ENCODE peak calls at places on chromosomes 2 and 18, in eight cellular contexts. One of them, this sample, is unnamed.
A peak's percentile ranks its signal among the peaks of the same experiment; 100 is the strongest.

GRCh38 chr18:63523660-63524059 is 18.5 kb upstream of the SERPINB12 start:
- DNase-seq in GM06990: no peak
- DNase-seq in colonic mucosa: no peak
- DNase-seq in B cell: no peak
- DNase-seq in neural progenitor cell: no peak
- DNase-seq in choroid plexus epithelial cell: peak; percentile 18
- DNase-seq in foreskin fibroblast: peak; percentile 20
- DNase-seq in tibial artery: no peak
- DNase-seq in this sample: no peak

GRCh38 chr2:33443272-33443829 is 33.1 kb upstream of the RASGRP3 start:
- DNase-seq in GM06990: no peak
- DNase-seq in colonic mucosa: no peak
- DNase-seq in B cell: no peak
- DNase-seq in neural progenitor cell: no peak
- DNase-seq in choroid plexus epithelial cell: peak; percentile 66
- DNase-seq in foreskin fibroblast: peak; percentile 65
- DNase-seq in tibial artery: no peak
- DNase-seq in this sample: peak; percentile 37

GRCh38 chr2:10860476-10861325 is 48.1 kb upstream of the PDIA6 start:
- DNase-seq in GM06990: no peak
- DNase-seq in colonic mucosa: no peak
- DNase-seq in B cell: no peak
- DNase-seq in neural progenitor cell: no peak
- DNase-seq in choroid plexus epithelial cell: no peak
- DNase-seq in foreskin fibroblast: no peak
- DNase-seq in tibial artery: no peak
- DNase-seq in this sample: no peak

GRCh38 chr18:44320619-44321460 is 359.8 kb upstream of the SETBP1 start:
- DNase-seq in GM06990: no peak
- DNase-seq in colonic mucosa: no peak
- DNase-seq in B cell: no peak
- DNase-seq in neural progenitor cell: no peak
- DNase-seq in choroid plexus epithelial cell: no peak
- DNase-seq in foreskin fibroblast: no peak
- DNase-seq in tibial artery: no peak
- DNase-seq in this sample: no peak

GRCh38 chr2:240591226-240591625 is 4.7 kb downstream of the CAPN10 start:
- DNase-seq in GM06990: no peak
- DNase-seq in colonic mucosa: no peak
- DNase-seq in B cell: no peak
- DNase-seq in neural progenitor cell: no peak
- DNase-seq in choroid plexus epithelial cell: no peak
- DNase-seq in foreskin fibroblast: peak; percentile 79
- DNase-seq in tibial artery: no peak
- DNase-seq in this sample: no peak

GRCh38 chr2:100793220-100793619 is 26.7 kb upstream of the NPAS2 start:
- DNase-seq in GM06990: no peak
- DNase-seq in colonic mucosa: no peak
- DNase-seq in B cell: no peak
- DNase-seq in neural progenitor cell: no peak
- DNase-seq in choroid plexus epithelial cell: no peak
- DNase-seq in foreskin fibroblast: no peak
- DNase-seq in tibial artery: no peak
- DNase-seq in this sample: no peak

GRCh38 chr18:53790817-53791216 is 433.7 kb downstream of the MBD2 start:
- DNase-seq in GM06990: no peak
- DNase-seq in colonic mucosa: no peak
- DNase-seq in B cell: no peak
- DNase-seq in neural progenitor cell: no peak
- DNase-seq in choroid plexus epithelial cell: peak; percentile 30
- DNase-seq in foreskin fibroblast: peak; percentile 72
- DNase-seq in tibial artery: no peak
- DNase-seq in this sample: peak; percentile 50

GRCh38 chr2:96665083-96665569 is 22.6 kb downstream of the FER1L5 start:
- DNase-seq in GM06990: no peak
- DNase-seq in colonic mucosa: no peak
- DNase-seq in B cell: no peak
- DNase-seq in neural progenitor cell: no peak
- DNase-seq in choroid plexus epithelial cell: peak; percentile 100
- DNase-seq in foreskin fibroblast: peak; percentile 96
- DNase-seq in tibial artery: no peak
- DNase-seq in this sample: peak; percentile 97

GRCh38 chr2:18604573-18604885 is 15.2 kb upstream of the NT5C1B start:
- DNase-seq in GM06990: no peak
- DNase-seq in colonic mucosa: no peak
- DNase-seq in B cell: no peak
- DNase-seq in neural progenitor cell: no peak
- DNase-seq in choroid plexus epithelial cell: no peak
- DNase-seq in foreskin fibroblast: no peak
- DNase-seq in tibial artery: no peak
- DNase-seq in this sample: no peak

GRCh38 chr18:37547196-37547595 is 18.4 kb downstream of the CELF4 start:
- DNase-seq in GM06990: no peak
- DNase-seq in colonic mucosa: no peak
- DNase-seq in B cell: no peak
- DNase-seq in neural progenitor cell: no peak
- DNase-seq in choroid plexus epithelial cell: no peak
- DNase-seq in foreskin fibroblast: no peak
- DNase-seq in tibial artery: no peak
- DNase-seq in this sample: no peak

GRCh38 chr2:96960271-96960955 is 26.0 kb downstream of the FAM178B start:
- DNase-seq in GM06990: peak; percentile 63
- DNase-seq in colonic mucosa: peak; percentile 95
- DNase-seq in B cell: peak; percentile 86
- DNase-seq in neural progenitor cell: peak; percentile 94
- DNase-seq in choroid plexus epithelial cell: peak; percentile 90
- DNase-seq in foreskin fibroblast: peak; percentile 93
- DNase-seq in tibial artery: peak; percentile 88
- DNase-seq in this sample: peak; percentile 51

GRCh38 chr18:48408111-48408726 is 964 bp downstream of the ZBTB7C start:
- DNase-seq in GM06990: peak; percentile 13
- DNase-seq in colonic mucosa: peak; percentile 21
- DNase-seq in B cell: no peak
- DNase-seq in neural progenitor cell: peak; percentile 33
- DNase-seq in choroid plexus epithelial cell: peak; percentile 11
- DNase-seq in foreskin fibroblast: peak; percentile 18
- DNase-seq in tibial artery: peak; percentile 75
- DNase-seq in this sample: no peak

GRCh38 chr2:207012461-207012860 is 73.1 kb downstream of the CPO start:
- DNase-seq in GM06990: no peak
- DNase-seq in colonic mucosa: no peak
- DNase-seq in B cell: no peak
- DNase-seq in neural progenitor cell: no peak
- DNase-seq in choroid plexus epithelial cell: peak; percentile 57
- DNase-seq in foreskin fibroblast: peak; percentile 70
- DNase-seq in tibial artery: no peak
- DNase-seq in this sample: no peak

DNA sequence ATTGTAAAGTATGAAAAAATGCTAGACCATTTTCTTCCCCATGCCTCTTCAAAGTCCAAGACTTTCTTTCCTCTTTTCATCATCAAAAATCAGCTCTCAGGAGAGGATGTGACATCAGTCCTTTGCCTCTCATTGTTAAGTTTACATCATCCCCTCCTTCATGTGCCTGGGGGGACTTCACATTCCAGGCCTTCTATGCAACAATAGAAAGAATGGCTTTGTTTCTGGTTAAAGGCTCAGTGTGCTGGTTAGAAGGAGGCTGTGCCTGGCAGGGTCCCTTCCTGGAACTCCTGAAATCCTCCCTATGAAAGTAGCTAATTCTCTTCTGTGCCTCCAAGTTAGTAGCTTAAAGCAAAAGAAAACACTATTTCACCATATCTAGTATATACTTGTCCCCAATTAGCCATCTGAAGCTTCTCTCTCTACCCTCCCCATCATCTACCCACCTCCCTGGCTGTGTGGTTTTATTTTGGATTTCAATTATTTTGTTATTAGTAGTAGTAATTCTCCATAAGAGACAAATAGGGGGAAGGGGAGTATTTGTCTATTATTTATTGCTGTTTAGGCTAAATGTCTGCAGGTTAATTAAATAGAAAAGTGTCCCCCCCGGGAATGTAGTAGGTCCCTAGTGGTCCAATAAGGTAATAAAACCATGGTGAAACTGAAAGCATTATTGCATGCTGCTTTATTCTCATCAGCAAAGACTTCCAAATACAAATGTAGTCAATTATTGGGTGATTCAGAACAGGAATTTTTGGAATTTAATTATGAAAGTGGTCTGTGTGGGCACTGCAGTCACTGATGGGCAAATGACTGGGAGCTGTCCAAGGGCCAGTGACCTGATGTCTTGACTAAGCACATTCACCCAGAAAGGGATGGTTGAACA is 69.0 kb downstream of the CPO start:
- DNase-seq in GM06990: no peak
- DNase-seq in colonic mucosa: no peak
- DNase-seq in B cell: no peak
- DNase-seq in neural progenitor cell: peak; percentile 88
- DNase-seq in choroid plexus epithelial cell: peak; percentile 23
- DNase-seq in foreskin fibroblast: peak; percentile 84
- DNase-seq in tibial artery: no peak
- DNase-seq in this sample: no peak
- TF ChIP-seq CTCF in GM06990: no peak
- TF ChIP-seq CTCF in colonic mucosa: no peak
- TF ChIP-seq CTCF in B cell: peak; percentile 50
- TF ChIP-seq CTCF in neural progenitor cell: peak; percentile 47
- TF ChIP-seq CTCF in choroid plexus epithelial cell: peak; percentile 44
- TF ChIP-seq CTCF in foreskin fibroblast: peak; percentile 11
- TF ChIP-seq CTCF in tibial artery: no peak
- TF ChIP-seq CTCF in this sample: peak; percentile 3

GRCh38 chr2:187299122-187299906 is 148.7 kb downstream of the CALCRL start:
- DNase-seq in GM06990: no peak
- DNase-seq in colonic mucosa: no peak
- DNase-seq in B cell: no peak
- DNase-seq in neural progenitor cell: no peak
- DNase-seq in choroid plexus epithelial cell: peak; percentile 68
- DNase-seq in foreskin fibroblast: peak; percentile 66
- DNase-seq in tibial artery: no peak
- DNase-seq in this sample: no peak
- TF ChIP-seq CTCF in GM06990: peak; percentile 41
- TF ChIP-seq CTCF in colonic mucosa: no peak
- TF ChIP-seq CTCF in B cell: no peak
- TF ChIP-seq CTCF in neural progenitor cell: peak; percentile 20
- TF ChIP-seq CTCF in choroid plexus epithelial cell: peak; percentile 39
- TF ChIP-seq CTCF in foreskin fibroblast: peak; percentile 28
- TF ChIP-seq CTCF in tibial artery: peak; percentile 47
- TF ChIP-seq CTCF in this sample: peak; percentile 41

GRCh38 chr2:205714058-205714776 is 31.9 kb downstream of the NRP2 start:
- DNase-seq in GM06990: peak; percentile 51
- DNase-seq in colonic mucosa: no peak
- DNase-seq in B cell: peak; percentile 58
- DNase-seq in neural progenitor cell: no peak
- DNase-seq in choroid plexus epithelial cell: peak; percentile 76
- DNase-seq in foreskin fibroblast: no peak
- DNase-seq in tibial artery: no peak
- DNase-seq in this sample: no peak

GRCh38 chr2:205712983-205713531 is 30.8 kb downstream of the NRP2 start:
- DNase-seq in GM06990: no peak
- DNase-seq in colonic mucosa: no peak
- DNase-seq in B cell: no peak
- DNase-seq in neural progenitor cell: peak; percentile 73
- DNase-seq in choroid plexus epithelial cell: peak; percentile 61
- DNase-seq in foreskin fibroblast: no peak
- DNase-seq in tibial artery: no peak
- DNase-seq in this sample: no peak

GRCh38 chr2:205717999-205718398 is 35.7 kb downstream of the NRP2 start:
- DNase-seq in GM06990: no peak
- DNase-seq in colonic mucosa: no peak
- DNase-seq in B cell: no peak
- DNase-seq in neural progenitor cell: no peak
- DNase-seq in choroid plexus epithelial cell: no peak
- DNase-seq in foreskin fibroblast: peak; percentile 46
- DNase-seq in tibial artery: no peak
- DNase-seq in this sample: no peak

GRCh38 chr2:205714789-205715411 is 32.6 kb downstream of the NRP2 start:
- DNase-seq in GM06990: no peak
- DNase-seq in colonic mucosa: no peak
- DNase-seq in B cell: no peak
- DNase-seq in neural progenitor cell: no peak
- DNase-seq in choroid plexus epithelial cell: no peak
- DNase-seq in foreskin fibroblast: no peak
- DNase-seq in tibial artery: no peak
- DNase-seq in this sample: no peak

DNA sequence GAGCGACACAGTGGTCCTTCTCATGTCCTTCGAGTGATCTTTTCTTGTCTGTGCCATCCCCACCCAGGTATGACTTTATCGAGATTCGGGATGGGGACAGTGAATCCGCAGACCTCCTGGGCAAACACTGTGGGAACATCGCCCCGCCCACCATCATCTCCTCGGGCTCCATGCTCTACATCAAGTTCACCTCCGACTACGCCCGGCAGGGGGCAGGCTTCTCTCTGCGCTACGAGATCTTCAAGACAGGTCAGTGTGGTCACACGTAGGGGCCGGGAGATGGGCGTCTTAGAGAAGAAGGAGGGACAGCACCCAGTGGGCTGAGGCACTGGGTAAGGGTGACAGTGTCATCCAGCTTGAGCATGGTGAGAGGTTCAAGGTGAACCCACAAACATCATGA is 33.8 kb downstream of the NRP2 start:
- DNase-seq in GM06990: no peak
- DNase-seq in colonic mucosa: peak; percentile 64
- DNase-seq in B cell: no peak
- DNase-seq in neural progenitor cell: no peak
- DNase-seq in choroid plexus epithelial cell: no peak
- DNase-seq in foreskin fibroblast: no peak
- DNase-seq in tibial artery: no peak
- DNase-seq in this sample: no peak
- TF ChIP-seq CTCF in GM06990: peak; percentile 49
- TF ChIP-seq CTCF in colonic mucosa: no peak
- TF ChIP-seq CTCF in B cell: no peak
- TF ChIP-seq CTCF in neural progenitor cell: peak; percentile 12
- TF ChIP-seq CTCF in choroid plexus epithelial cell: peak; percentile 29
- TF ChIP-seq CTCF in foreskin fibroblast: no peak
- TF ChIP-seq CTCF in tibial artery: no peak
- TF ChIP-seq CTCF in this sample: no peak

GRCh38 chr2:29215073-29215472 is 99.9 kb downstream of the CLIP4 start:
- DNase-seq in GM06990: no peak
- DNase-seq in colonic mucosa: no peak
- DNase-seq in B cell: no peak
- DNase-seq in neural progenitor cell: no peak
- DNase-seq in choroid plexus epithelial cell: no peak
- DNase-seq in foreskin fibroblast: no peak
- DNase-seq in tibial artery: no peak
- DNase-seq in this sample: no peak

GRCh38 chr2:29215739-29216608 is 100.8 kb downstream of the CLIP4 start:
- DNase-seq in GM06990: no peak
- DNase-seq in colonic mucosa: no peak
- DNase-seq in B cell: no peak
- DNase-seq in neural progenitor cell: no peak
- DNase-seq in choroid plexus epithelial cell: no peak
- DNase-seq in foreskin fibroblast: no peak
- DNase-seq in tibial artery: peak; percentile 48
- DNase-seq in this sample: no peak

GRCh38 chr2:29209551-29209950 is 94.3 kb downstream of the CLIP4 start:
- DNase-seq in GM06990: no peak
- DNase-seq in colonic mucosa: no peak
- DNase-seq in B cell: no peak
- DNase-seq in neural progenitor cell: no peak
- DNase-seq in choroid plexus epithelial cell: no peak
- DNase-seq in foreskin fibroblast: no peak
- DNase-seq in tibial artery: no peak
- DNase-seq in this sample: no peak

GRCh38 chr2:29213871-29214341 is 98.7 kb downstream of the CLIP4 start:
- DNase-seq in GM06990: no peak
- DNase-seq in colonic mucosa: no peak
- DNase-seq in B cell: no peak
- DNase-seq in neural progenitor cell: no peak
- DNase-seq in choroid plexus epithelial cell: no peak
- DNase-seq in foreskin fibroblast: no peak
- DNase-seq in tibial artery: no peak
- DNase-seq in this sample: no peak

GRCh38 chr2:29212009-29212408 is 96.8 kb downstream of the CLIP4 start:
- DNase-seq in GM06990: no peak
- DNase-seq in colonic mucosa: no peak
- DNase-seq in B cell: no peak
- DNase-seq in neural progenitor cell: no peak
- DNase-seq in choroid plexus epithelial cell: peak; percentile 39
- DNase-seq in foreskin fibroblast: peak; percentile 65
- DNase-seq in tibial artery: no peak
- DNase-seq in this sample: no peak
- TF ChIP-seq CTCF in GM06990: no peak
- TF ChIP-seq CTCF in colonic mucosa: no peak
- TF ChIP-seq CTCF in B cell: no peak
- TF ChIP-seq CTCF in neural progenitor cell: peak; percentile 47
- TF ChIP-seq CTCF in choroid plexus epithelial cell: peak; percentile 34
- TF ChIP-seq CTCF in foreskin fibroblast: no peak
- TF ChIP-seq CTCF in tibial artery: no peak
- TF ChIP-seq CTCF in this sample: peak; percentile 35

This sample was measured in AG09319.